ENCODE peak calls at places on chromosomes 3 and 15, in five cellular contexts. A, H, I, T and B are unnamed samples.

GRCh38 chr3:136247855-136248254 is 2.3 kb upstream of the PCCB start:
- DNase-seq in H (no peak), T (no peak), I (no peak), A (no peak), B (no peak)

GRCh38 chr3:52010431-52010830 is 14.7 kb upstream of the RPL29 start:
- DNase-seq in H (no peak), A (no peak), T (no peak), I (no peak), B (no peak)

GRCh38 chr15:85579957-85580694 is 199.7 kb downstream of the AKAP13 start:
- DNase-seq in I (no peak), H (no peak), T (no peak), A (no peak), B (no peak)

GRCh38 chr3:138949445-138950005 is 2.5 kb downstream of the FOXL2NB start:
- DNase-seq in H (no peak), I (no peak), A (no peak), T (no peak), B (peak; percentile 74)

GRCh38 chr15:65077981-65078352 is 1.4 kb downstream of the KBTBD13 start:
- DNase-seq in T (peak; percentile 85), H (no peak), A (no peak), I (no peak), B (peak; percentile 96)

GRCh38 chr3:196835081-196835480 is 32.6 kb upstream of the SENP5 start:
- DNase-seq in A (no peak), I (no peak), H (no peak), T (no peak), B (no peak)

GRCh38 chr3:66410976-66411375 is 89.8 kb downstream of the LRIG1 start:
- DNase-seq in I (no peak), A (no peak), T (no peak), H (no peak), B (peak; percentile 20)

GRCh38 chr3:171177056-171177455 is 150.5 kb upstream of the SLC2A2 start:
- DNase-seq in I (no peak), T (no peak), A (no peak), H (no peak), B (no peak)

GRCh38 chr15:34682673-34683072 is 72.1 kb downstream of the GJD2 start:
- DNase-seq in I (no peak), H (no peak), A (no peak), T (no peak), B (no peak)

GRCh38 chr3:156216852-156217251 is 96.5 kb downstream of the KCNAB1 start:
- DNase-seq in H (no peak), I (no peak), T (no peak), A (no peak), B (no peak)

GRCh38 chr15:95843241-95843851 is 487.2 kb upstream of the NR2F2 start:
- DNase-seq in H (no peak), T (no peak), A (no peak), I (peak; percentile 17), B (no peak)

GRCh38 chr3:20837676-20838302 is 651.8 kb upstream of the SGO1 start:
- DNase-seq in H (no peak), A (no peak), T (no peak), I (no peak), B (peak; percentile 47)

GRCh38 chr3:128617557-128618397 is 32.8 kb downstream of the RPN1 start:
- DNase-seq in H (peak; percentile 96), I (peak; percentile 23), T (peak; percentile 99), A (peak; percentile 95), B (peak; percentile 99)

GRCh38 chr3:105606052-105606451 is 239.3 kb downstream of the ALCAM start:
- DNase-seq in H (no peak), A (no peak), I (no peak), T (no peak), B (no peak)

GRCh38 chr15:82986442-82986780 is 401 bp downstream of the RAMAC start:
- DNase-seq in T (no peak), A (no peak), I (peak; percentile 42), H (no peak), B (no peak)

GRCh38 chr3:64178419-64178818 is 46.8 kb downstream of the PRICKLE2 start:
- DNase-seq in H (no peak), I (no peak), T (no peak), A (no peak), B (no peak)

GRCh38 chr3:143443851-143444331 is 324.3 kb downstream of the CHST2 start:
- DNase-seq in I (peak; percentile 72), A (no peak), T (no peak), H (peak; percentile 68), B (no peak)

GRCh38 chr3:126349611-126350501 is 7.4 kb downstream of the KLF15 start:
- DNase-seq in H (no peak), T (peak; percentile 69), I (no peak), A (no peak), B (no peak)

GRCh38 chr3:13718000-13718399 is 161.9 kb downstream of the WNT7A start:
- DNase-seq in T (no peak), I (no peak), H (no peak), A (no peak), B (peak; percentile 30)

GRCh38 chr15:47987908-47988532 is 132.8 kb upstream of the SLC24A5 start:
- DNase-seq in T (no peak), I (peak; percentile 17), A (peak; percentile 50), H (no peak), B (peak; percentile 58)

GRCh38 chr3:148190441-148190990 is 507.2 kb upstream of the AGTR1 start:
- DNase-seq in A (no peak), T (no peak), I (no peak), H (no peak), B (no peak)

GRCh38 chr3:70000028-70000410 is 486 bp downstream of the SAMMSON start:
- DNase-seq in A (no peak), H (no peak), I (peak; percentile 64), T (no peak), B (no peak)

GRCh38 chr15:80431635-80432034 is 27.5 kb downstream of the ARNT2 start:
- DNase-seq in A (no peak), H (no peak), I (no peak), T (no peak), B (peak; percentile 53)

GRCh38 chr3:9778518-9779129 is 8.9 kb upstream of the CAMK1 start:
- DNase-seq in T (no peak), I (no peak), H (no peak), A (no peak), B (no peak)

GRCh38 chr3:160697628-160698382 is 20.8 kb downstream of the ARL14 start:
- DNase-seq in T (no peak), I (no peak), H (no peak), A (no peak), B (no peak)
- H3K27ac ChIP-seq in T (no peak overlapping the region), I (no peak overlapping the region), H (no peak overlapping the region), A (no peak overlapping the region), B (no peak overlapping the region)

DNA sequence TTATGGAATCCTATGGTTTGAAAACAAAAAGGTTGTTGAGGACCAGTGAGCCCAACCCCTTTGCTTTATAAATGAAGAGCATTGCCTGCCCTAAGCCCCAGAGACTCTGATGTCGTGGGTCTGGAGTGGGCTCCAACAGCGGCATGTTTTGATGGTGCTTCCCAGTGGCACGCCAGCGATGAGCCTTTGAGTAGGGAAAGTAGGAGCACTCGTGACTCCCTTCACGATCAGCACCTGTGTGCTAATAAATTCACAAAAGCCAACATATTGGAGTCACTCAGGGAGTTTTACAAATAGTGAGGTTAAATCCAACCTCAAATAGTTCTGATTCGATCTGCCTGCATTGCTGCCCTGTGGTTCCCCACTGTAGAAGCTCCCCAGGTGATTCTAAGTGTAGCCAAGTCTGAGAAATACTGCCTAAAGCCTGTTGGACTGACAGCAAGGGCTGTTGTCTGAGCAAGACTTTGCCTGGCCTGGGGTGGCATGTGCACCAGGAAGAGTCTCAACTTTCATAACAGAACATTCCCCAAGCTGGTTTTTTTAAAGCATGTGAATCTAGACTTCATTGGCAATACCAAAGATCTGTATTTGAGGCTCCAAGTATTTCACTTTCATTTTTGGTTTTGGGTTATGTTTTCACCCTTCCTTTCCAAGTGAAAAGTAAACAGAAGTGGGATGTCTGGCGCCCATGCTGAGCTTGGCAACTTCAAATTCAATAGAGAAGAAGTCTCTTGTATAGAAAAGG is 9.9 kb downstream of the CCR5 start:
- DNase-seq in I (no peak), T (no peak), A (no peak), H (peak; percentile 46), B (peak; percentile 66)
- H3K27ac ChIP-seq in I (no peak overlapping the region), T (no peak overlapping the region), A (no peak overlapping the region), H (peak overlapping the region; percentile 57), B (no peak overlapping the region)

GRCh38 chr3:154971341-154971740 is 108.8 kb upstream of the MME start:
- DNase-seq in A (no peak), T (no peak), I (no peak), H (no peak), B (no peak)

GRCh38 chr3:154969366-154969765 is 110.8 kb upstream of the MME start:
- DNase-seq in T (no peak), A (no peak), I (no peak), H (no peak), B (no peak)

GRCh38 chr3:154971771-154972326 is 108.3 kb upstream of the MME start:
- DNase-seq in H (peak; percentile 71), T (no peak), A (no peak), I (no peak), B (no peak)

GRCh38 chr3:154972951-154973350 is 107.2 kb upstream of the MME start:
- DNase-seq in T (no peak), H (no peak), I (peak; percentile 20), A (no peak), B (no peak)

DNA sequence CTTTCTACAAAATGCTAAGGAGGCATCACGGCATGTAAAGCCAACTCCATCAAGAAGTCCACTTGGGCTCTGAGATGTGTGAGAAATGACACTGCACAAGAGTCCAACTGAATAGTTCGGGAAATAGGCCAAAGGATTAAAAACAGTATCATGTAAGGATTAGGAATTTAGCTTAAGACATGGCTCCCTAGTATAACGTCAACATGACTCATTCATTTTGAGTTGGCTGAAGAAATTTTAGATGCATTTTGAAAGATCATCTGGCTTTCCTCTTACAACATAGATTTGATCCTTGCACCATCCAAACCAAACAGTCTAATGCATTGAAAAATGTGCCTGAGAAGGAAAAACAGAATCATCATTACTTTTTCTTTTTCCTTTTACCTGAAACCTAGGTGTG is 109.3 kb upstream of the MME start:
- DNase-seq in T (no peak), A (no peak), I (no peak), H (no peak), B (no peak)
- H3K27ac ChIP-seq in T (no peak overlapping the region), A (no peak overlapping the region), I (no peak overlapping the region), H (peak overlapping the region; percentile 79), B (no peak overlapping the region)

GRCh38 chr3:24018784-24019570 is 73.9 kb downstream of the NR1D2 start:
- DNase-seq in A (no peak), H (peak; percentile 67), I (no peak), T (no peak), B (peak; percentile 51)
- H3K27ac ChIP-seq in A (no peak overlapping the region), H (peak overlapping the region; percentile 60), I (no peak overlapping the region), T (no peak overlapping the region), B (no peak overlapping the region)

GRCh38 chr15:40040770-40041169 is 1.8 kb upstream of the SRP14 start:
- DNase-seq in A (no peak), H (no peak), T (no peak), I (no peak), B (no peak)
- H3K27ac ChIP-seq in A (no peak overlapping the region), H (no peak overlapping the region), T (no peak overlapping the region), I (no peak overlapping the region), B (no peak overlapping the region)

GRCh38 chr15:71677352-71677751 is 133.0 kb upstream of the NR2E3 start:
- DNase-seq in A (no peak), H (no peak), T (no peak), I (no peak), B (no peak)
- H3K27ac ChIP-seq in A (no peak overlapping the region), H (peak overlapping the region; percentile 5), T (no peak overlapping the region), I (no peak overlapping the region), B (no peak overlapping the region)